ENCODE peak calls at places on chromosomes 12 and 14, in four cellular contexts. U is cardiac fibroblast, X is OCI-LY7, R is foreskin keratinocyte. A is an unnamed sample.

GRCh38 chr12:74644681-74645080 is 107.0 kb downstream of the ATXN7L3B start:
- DNase-seq in X (no peak), U (no peak), R (no peak), A (no peak)

GRCh38 chr12:117441751-117442150 is 80.3 kb upstream of the NOS1 start:
- DNase-seq in X (no peak), R (no peak), U (no peak), A (peak; percentile 15)

GRCh38 chr14:103728721-103729120 is 13.1 kb downstream of the ZFYVE21 start:
- DNase-seq in R (no peak), U (no peak), X (no peak), A (no peak)

GRCh38 chr14:64614992-64615391 is 65.2 kb downstream of the PPP1R36 start:
- DNase-seq in U (no peak), X (no peak), R (no peak), A (no peak)

GRCh38 chr14:34078117-34078743 is 127.4 kb upstream of the EGLN3 start:
- DNase-seq in X (no peak), R (no peak), U (no peak), A (no peak)

GRCh38 chr12:108239378-108239777 is 99.7 kb downstream of the CMKLR1 start:
- DNase-seq in R (no peak), U (no peak), X (no peak), A (no peak)

GRCh38 chr12:89636776-89637160 is 71.9 kb downstream of the ATP2B1 start:
- DNase-seq in X (no peak), R (no peak), U (peak; percentile 22), A (no peak)

GRCh38 chr12:118979763-118980406 is 1.5 kb upstream of the SRRM4 start:
- DNase-seq in X (peak; percentile 47), R (no peak), U (peak; percentile 67), A (peak; percentile 2)

GRCh38 chr14:54493293-54493692 is 4.5 kb upstream of the GMFB start:
- DNase-seq in X (peak; percentile 22), U (no peak), R (no peak), A (no peak)

GRCh38 chr14:51328089-51328941 is 88.3 kb downstream of the TMX1 start:
- DNase-seq in X (no peak), R (no peak), U (peak; percentile 76), A (peak; percentile 16)

GRCh38 chr14:100782516-100783320 is 43.2 kb upstream of the MEG3 start:
- DNase-seq in U (no peak), X (no peak), R (no peak), A (no peak)

GRCh38 chr14:37623552-37623951 is 28.1 kb downstream of the TTC6 start:
- DNase-seq in R (peak; percentile 90), X (no peak), U (peak; percentile 90), A (peak; percentile 61)

GRCh38 chr12:105574056-105574715 is 243.7 kb downstream of the C12orf75 start:
- DNase-seq in X (no peak), U (no peak), R (peak; percentile 32), A (no peak)

GRCh38 chr12:67436230-67436629 is 167.1 kb downstream of the CAND1 start:
- DNase-seq in U (no peak), X (no peak), R (no peak), A (no peak)

GRCh38 chr12:46965137-46965536 is 114.3 kb upstream of the PCED1B start:
- DNase-seq in X (no peak), U (peak; percentile 11), R (no peak), A (no peak)

GRCh38 chr12:15852383-15852782 is 29.8 kb upstream of the STRAP start:
- DNase-seq in X (no peak), R (no peak), U (peak; percentile 95), A (no peak)

GRCh38 chr12:111401167-111401605 is 4.5 kb upstream of the SH2B3 start:
- DNase-seq in R (no peak), U (no peak), X (no peak), A (no peak)
- TF ChIP-seq CTCF in R (no peak), U (no peak), X (no peak), A (no peak)

GRCh38 chr12:49091056-49091835 is 3.4 kb downstream of the DHH start:
- DNase-seq in U (no peak), X (no peak), R (no peak), A (no peak)

GRCh38 chr12:49088190-49088931 is 6.2 kb downstream of the DHH start:
- DNase-seq in R (peak; percentile 74), U (peak; percentile 96), X (peak; percentile 84), A (peak; percentile 58)

GRCh38 chr12:49091836-49092085 is 2.8 kb downstream of the DHH start:
- DNase-seq in U (peak; percentile 47), R (no peak), X (no peak), A (no peak)

GRCh38 chr12:49088932-49089330 is 5.7 kb downstream of the DHH start:
- DNase-seq in U (no peak), R (no peak), X (no peak), A (no peak)

GRCh38 chr12:49089831-49090773 is 4.5 kb downstream of the DHH start:
- DNase-seq in U (peak; percentile 59), X (peak; percentile 46), R (no peak), A (no peak)
- TF ChIP-seq CTCF in U (peak; percentile 16), X (peak; percentile 68), R (peak; percentile 32), A (peak; percentile 25)

GRCh38 chr12:20716037-20716436 is 20.9 kb downstream of the SLCO1C1 start:
- DNase-seq in X (peak; percentile 16), R (no peak), U (no peak), A (no peak)
- TF ChIP-seq CTCF in X (peak; percentile 36), R (no peak), U (no peak), A (no peak)

DNA sequence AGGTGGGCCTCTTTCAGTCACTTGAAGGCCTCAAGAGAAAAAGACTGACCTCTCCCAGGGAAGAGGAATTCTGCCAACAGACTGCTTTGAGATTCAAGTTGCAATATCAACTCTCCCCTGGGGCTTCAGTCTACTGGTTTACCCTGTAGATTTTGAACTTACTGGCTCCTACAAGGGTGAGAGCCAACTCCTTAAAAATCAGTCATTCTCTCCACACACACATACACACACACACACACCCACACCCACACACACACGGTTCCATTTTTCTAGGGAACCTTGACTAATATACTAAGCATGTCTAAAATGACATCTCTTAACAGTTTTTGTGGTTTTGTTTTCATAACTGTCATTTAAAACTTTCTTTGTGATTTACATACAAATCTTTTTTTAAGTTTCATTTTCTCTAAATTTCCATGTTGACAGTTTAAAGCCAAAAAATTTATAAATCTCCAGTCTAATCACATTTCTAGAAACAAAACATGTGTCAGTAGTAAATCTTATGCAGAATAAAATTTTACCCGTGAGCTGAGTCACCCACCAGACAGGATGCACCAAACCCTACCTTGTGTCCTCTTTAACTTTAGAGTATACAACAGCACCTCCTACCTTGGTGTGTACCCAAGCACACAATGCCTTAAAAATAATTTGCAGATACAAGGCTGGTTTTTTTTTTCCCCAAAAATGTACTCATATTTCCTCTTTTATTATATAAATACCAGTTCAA is 394.6 kb downstream of the AEBP2 start:
- DNase-seq in U (peak; percentile 78), X (no peak), R (no peak), A (no peak)
- TF ChIP-seq CTCF in U (no peak), X (no peak), R (no peak), A (no peak)

DNA sequence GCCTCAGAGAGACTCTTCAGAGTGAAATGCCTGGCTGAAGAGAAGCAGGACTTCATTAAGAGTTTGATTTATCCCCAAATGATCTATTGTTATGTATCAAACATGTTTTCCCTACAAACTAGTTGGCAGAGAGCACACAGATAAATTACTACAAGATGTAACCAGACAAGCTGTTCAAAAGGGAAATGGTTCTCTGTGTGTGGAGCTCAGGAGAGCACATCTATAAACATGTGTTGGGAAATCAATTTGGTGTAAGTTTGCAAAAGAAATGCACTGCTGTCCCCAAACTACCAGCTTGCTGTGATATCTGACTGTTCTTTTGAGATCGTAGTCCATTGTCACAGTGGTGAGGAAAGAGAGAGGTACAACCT is 159.2 kb downstream of the PAH start:
- DNase-seq in R (no peak), U (no peak), X (no peak), A (no peak)
- TF ChIP-seq CTCF in R (no peak), U (no peak), X (no peak), A (no peak)

DNA sequence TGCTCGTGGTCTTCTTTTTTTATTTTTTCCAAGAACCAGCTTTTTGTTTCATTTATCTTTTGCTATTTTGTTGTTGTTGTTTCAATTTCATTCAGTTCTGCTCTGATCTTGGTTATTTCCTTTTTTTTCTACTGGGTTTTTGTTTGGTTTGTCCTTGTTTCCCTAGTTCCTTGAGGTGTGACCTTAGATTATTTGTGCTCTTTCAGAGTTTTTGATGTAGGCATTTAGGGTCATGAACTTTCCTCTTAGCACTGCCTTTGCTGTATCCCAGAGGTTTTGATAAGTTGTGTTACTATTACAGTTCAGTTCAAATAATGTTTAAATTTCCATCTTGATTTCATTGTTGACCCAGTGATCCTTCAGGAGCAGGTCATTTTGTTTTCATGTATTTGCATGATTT is 3.3 kb upstream of the SERPINA11 start:
- DNase-seq in R (no peak), X (no peak), U (no peak), A (no peak)
- TF ChIP-seq CTCF in R (no peak), X (no peak), U (no peak), A (no peak)

A was measured in epithelial cell of proximal tubule.